ENCODE peak calls at places on chromosome X, in eight cellular contexts. One of them, this sample, is unnamed.

GRCh38 chrX:123756320-123756719 is 23.5 kb upstream of the THOC2 start:
- DNase-seq in HEK293T: no peak
- DNase-seq in COR-L47: no peak
- DNase-seq in cardiac fibroblast: no peak
- DNase-seq in cardiac muscle cell: no peak
- DNase-seq in stimulated activated CD4-positive, alpha-beta T cell treated with anti-CD3 and anti-CD28 coated beads, Interleukin-15, amount 100 ng/mL, for 1 hour: no peak
- DNase-seq in iris pigment epithelial cell: peak; percentile 11
- DNase-seq in AML-193: no peak
- DNase-seq in this sample: peak; percentile 84

GRCh38 chrX:131845201-131845600 is 177.9 kb upstream of the STK26 start:
- DNase-seq in HEK293T: no peak
- DNase-seq in COR-L47: no peak
- DNase-seq in cardiac fibroblast: no peak
- DNase-seq in cardiac muscle cell: no peak
- DNase-seq in stimulated activated CD4-positive, alpha-beta T cell treated with anti-CD3 and anti-CD28 coated beads, Interleukin-15, amount 100 ng/mL, for 1 hour: no peak
- DNase-seq in iris pigment epithelial cell: no peak
- DNase-seq in AML-193: no peak
- DNase-seq in this sample: no peak

GRCh38 chrX:78123190-78123589 is 16.3 kb downstream of the TAF9B start:
- DNase-seq in HEK293T: no peak
- DNase-seq in COR-L47: no peak
- DNase-seq in cardiac fibroblast: peak; percentile 57
- DNase-seq in cardiac muscle cell: no peak
- DNase-seq in stimulated activated CD4-positive, alpha-beta T cell treated with anti-CD3 and anti-CD28 coated beads, Interleukin-15, amount 100 ng/mL, for 1 hour: no peak
- DNase-seq in iris pigment epithelial cell: peak; percentile 39
- DNase-seq in AML-193: no peak
- DNase-seq in this sample: peak; percentile 47

GRCh38 chrX:131279197-131279596 is 9.9 kb downstream of the IGSF1 start:
- DNase-seq in HEK293T: no peak
- DNase-seq in COR-L47: no peak
- DNase-seq in cardiac fibroblast: no peak
- DNase-seq in cardiac muscle cell: no peak
- DNase-seq in stimulated activated CD4-positive, alpha-beta T cell treated with anti-CD3 and anti-CD28 coated beads, Interleukin-15, amount 100 ng/mL, for 1 hour: no peak
- DNase-seq in iris pigment epithelial cell: no peak
- DNase-seq in AML-193: no peak
- DNase-seq in this sample: no peak

GRCh38 chrX:23235051-23235450 is 99.6 kb upstream of the PTCHD1 start:
- DNase-seq in HEK293T: no peak
- DNase-seq in COR-L47: no peak
- DNase-seq in cardiac fibroblast: no peak
- DNase-seq in cardiac muscle cell: no peak
- DNase-seq in stimulated activated CD4-positive, alpha-beta T cell treated with anti-CD3 and anti-CD28 coated beads, Interleukin-15, amount 100 ng/mL, for 1 hour: no peak
- DNase-seq in iris pigment epithelial cell: no peak
- DNase-seq in AML-193: no peak
- DNase-seq in this sample: no peak

GRCh38 chrX:39504850-39505259 is 592.9 kb downstream of the BCOR start:
- DNase-seq in HEK293T: no peak
- DNase-seq in COR-L47: no peak
- DNase-seq in cardiac fibroblast: peak; percentile 9
- DNase-seq in cardiac muscle cell: peak; percentile 58
- DNase-seq in stimulated activated CD4-positive, alpha-beta T cell treated with anti-CD3 and anti-CD28 coated beads, Interleukin-15, amount 100 ng/mL, for 1 hour: no peak
- DNase-seq in iris pigment epithelial cell: no peak
- DNase-seq in AML-193: no peak
- DNase-seq in this sample: no peak

GRCh38 chrX:17521871-17522693 is 147.1 kb downstream of the NHS start:
- DNase-seq in HEK293T: peak; percentile 45
- DNase-seq in COR-L47: peak; percentile 26
- DNase-seq in cardiac fibroblast: peak; percentile 36
- DNase-seq in cardiac muscle cell: peak; percentile 49
- DNase-seq in stimulated activated CD4-positive, alpha-beta T cell treated with anti-CD3 and anti-CD28 coated beads, Interleukin-15, amount 100 ng/mL, for 1 hour: no peak
- DNase-seq in iris pigment epithelial cell: peak; percentile 19
- DNase-seq in AML-193: no peak
- DNase-seq in this sample: peak; percentile 62

GRCh38 chrX:153447581-153447960 is 1.7 kb upstream of the TREX2 start:
- DNase-seq in HEK293T: no peak
- DNase-seq in COR-L47: no peak
- DNase-seq in cardiac fibroblast: no peak
- DNase-seq in cardiac muscle cell: no peak
- DNase-seq in stimulated activated CD4-positive, alpha-beta T cell treated with anti-CD3 and anti-CD28 coated beads, Interleukin-15, amount 100 ng/mL, for 1 hour: no peak
- DNase-seq in iris pigment epithelial cell: no peak
- DNase-seq in AML-193: no peak
- DNase-seq in this sample: no peak

GRCh38 chrX:6849711-6850415 is 297.6 kb upstream of the STS start:
- DNase-seq in HEK293T: no peak
- DNase-seq in COR-L47: no peak
- DNase-seq in cardiac fibroblast: peak; percentile 0
- DNase-seq in cardiac muscle cell: peak; percentile 63
- DNase-seq in stimulated activated CD4-positive, alpha-beta T cell treated with anti-CD3 and anti-CD28 coated beads, Interleukin-15, amount 100 ng/mL, for 1 hour: no peak
- DNase-seq in iris pigment epithelial cell: no peak
- DNase-seq in AML-193: no peak
- DNase-seq in this sample: no peak

GRCh38 chrX:46838974-46839480 is 2.2 kb downstream of the RP2 start:
- DNase-seq in HEK293T: no peak
- DNase-seq in COR-L47: no peak
- DNase-seq in cardiac fibroblast: no peak
- DNase-seq in cardiac muscle cell: no peak
- DNase-seq in stimulated activated CD4-positive, alpha-beta T cell treated with anti-CD3 and anti-CD28 coated beads, Interleukin-15, amount 100 ng/mL, for 1 hour: no peak
- DNase-seq in iris pigment epithelial cell: peak; percentile 18
- DNase-seq in AML-193: no peak
- DNase-seq in this sample: peak; percentile 58

GRCh38 chrX:110684653-110685052 is 111.0 kb downstream of the CHRDL1 start:
- DNase-seq in HEK293T: no peak
- DNase-seq in COR-L47: no peak
- DNase-seq in cardiac fibroblast: no peak
- DNase-seq in cardiac muscle cell: no peak
- DNase-seq in stimulated activated CD4-positive, alpha-beta T cell treated with anti-CD3 and anti-CD28 coated beads, Interleukin-15, amount 100 ng/mL, for 1 hour: no peak
- DNase-seq in iris pigment epithelial cell: peak; percentile 1
- DNase-seq in AML-193: no peak
- DNase-seq in this sample: no peak

GRCh38 chrX:14412686-14413085 is 116.7 kb upstream of the GLRA2 start:
- DNase-seq in HEK293T: no peak
- DNase-seq in COR-L47: no peak
- DNase-seq in cardiac fibroblast: peak; percentile 4
- DNase-seq in cardiac muscle cell: no peak
- DNase-seq in stimulated activated CD4-positive, alpha-beta T cell treated with anti-CD3 and anti-CD28 coated beads, Interleukin-15, amount 100 ng/mL, for 1 hour: no peak
- DNase-seq in iris pigment epithelial cell: no peak
- DNase-seq in AML-193: no peak
- DNase-seq in this sample: no peak

GRCh38 chrX:124086411-124086810 is 124.9 kb downstream of the STAG2 start:
- DNase-seq in HEK293T: no peak
- DNase-seq in COR-L47: no peak
- DNase-seq in cardiac fibroblast: no peak
- DNase-seq in cardiac muscle cell: no peak
- DNase-seq in stimulated activated CD4-positive, alpha-beta T cell treated with anti-CD3 and anti-CD28 coated beads, Interleukin-15, amount 100 ng/mL, for 1 hour: no peak
- DNase-seq in iris pigment epithelial cell: peak; percentile 19
- DNase-seq in AML-193: no peak
- DNase-seq in this sample: no peak

GRCh38 chrX:155293771-155294170 is 29.5 kb upstream of the RAB39B start:
- DNase-seq in HEK293T: no peak
- DNase-seq in COR-L47: no peak
- DNase-seq in cardiac fibroblast: no peak
- DNase-seq in cardiac muscle cell: no peak
- DNase-seq in stimulated activated CD4-positive, alpha-beta T cell treated with anti-CD3 and anti-CD28 coated beads, Interleukin-15, amount 100 ng/mL, for 1 hour: no peak
- DNase-seq in iris pigment epithelial cell: no peak
- DNase-seq in AML-193: no peak
- DNase-seq in this sample: no peak

GRCh38 chrX:30414144-30414543 is 105.0 kb upstream of the NR0B1 start:
- DNase-seq in HEK293T: no peak
- DNase-seq in COR-L47: no peak
- DNase-seq in cardiac fibroblast: no peak
- DNase-seq in cardiac muscle cell: no peak
- DNase-seq in stimulated activated CD4-positive, alpha-beta T cell treated with anti-CD3 and anti-CD28 coated beads, Interleukin-15, amount 100 ng/mL, for 1 hour: no peak
- DNase-seq in iris pigment epithelial cell: no peak
- DNase-seq in AML-193: no peak
- DNase-seq in this sample: no peak

GRCh38 chrX:40933132-40934078 is 151.8 kb upstream of the USP9X start:
- DNase-seq in HEK293T: peak; percentile 46
- DNase-seq in COR-L47: no peak
- DNase-seq in cardiac fibroblast: peak; percentile 62
- DNase-seq in cardiac muscle cell: peak; percentile 3
- DNase-seq in stimulated activated CD4-positive, alpha-beta T cell treated with anti-CD3 and anti-CD28 coated beads, Interleukin-15, amount 100 ng/mL, for 1 hour: no peak
- DNase-seq in iris pigment epithelial cell: peak; percentile 64
- DNase-seq in AML-193: peak; percentile 21
- DNase-seq in this sample: peak; percentile 74

GRCh38 chrX:66677430-66677829 is 38.6 kb upstream of the EDA2R start:
- DNase-seq in HEK293T: no peak
- DNase-seq in COR-L47: no peak
- DNase-seq in cardiac fibroblast: peak; percentile 82
- DNase-seq in cardiac muscle cell: no peak
- DNase-seq in stimulated activated CD4-positive, alpha-beta T cell treated with anti-CD3 and anti-CD28 coated beads, Interleukin-15, amount 100 ng/mL, for 1 hour: no peak
- DNase-seq in iris pigment epithelial cell: peak; percentile 77
- DNase-seq in AML-193: no peak
- DNase-seq in this sample: peak; percentile 59

GRCh38 chrX:55379396-55379795 is 72.5 kb upstream of the MAGEH1 start:
- DNase-seq in HEK293T: no peak
- DNase-seq in COR-L47: no peak
- DNase-seq in cardiac fibroblast: no peak
- DNase-seq in cardiac muscle cell: no peak
- DNase-seq in stimulated activated CD4-positive, alpha-beta T cell treated with anti-CD3 and anti-CD28 coated beads, Interleukin-15, amount 100 ng/mL, for 1 hour: no peak
- DNase-seq in iris pigment epithelial cell: no peak
- DNase-seq in AML-193: no peak
- DNase-seq in this sample: no peak

GRCh38 chrX:19602866-19603620 is 87.7 kb upstream of the MAP3K15 start:
- DNase-seq in HEK293T: no peak
- DNase-seq in COR-L47: no peak
- DNase-seq in cardiac fibroblast: peak; percentile 81
- DNase-seq in cardiac muscle cell: no peak
- DNase-seq in stimulated activated CD4-positive, alpha-beta T cell treated with anti-CD3 and anti-CD28 coated beads, Interleukin-15, amount 100 ng/mL, for 1 hour: no peak
- DNase-seq in iris pigment epithelial cell: peak; percentile 84
- DNase-seq in AML-193: no peak
- DNase-seq in this sample: peak; percentile 43

GRCh38 chrX:53284684-53285447 is 3.5 kb upstream of the IQSEC2 start:
- DNase-seq in HEK293T: peak; percentile 81
- DNase-seq in COR-L47: peak; percentile 16
- DNase-seq in cardiac fibroblast: peak; percentile 37
- DNase-seq in cardiac muscle cell: peak; percentile 66
- DNase-seq in stimulated activated CD4-positive, alpha-beta T cell treated with anti-CD3 and anti-CD28 coated beads, Interleukin-15, amount 100 ng/mL, for 1 hour: peak; percentile 20
- DNase-seq in iris pigment epithelial cell: no peak
- DNase-seq in AML-193: peak; percentile 24
- DNase-seq in this sample: peak; percentile 44

GRCh38 chrX:56978172-56978571 is 17.2 kb downstream of the SPIN3 start:
- DNase-seq in HEK293T: peak; percentile 40
- DNase-seq in COR-L47: no peak
- DNase-seq in cardiac fibroblast: peak; percentile 60
- DNase-seq in cardiac muscle cell: peak; percentile 25
- DNase-seq in stimulated activated CD4-positive, alpha-beta T cell treated with anti-CD3 and anti-CD28 coated beads, Interleukin-15, amount 100 ng/mL, for 1 hour: no peak
- DNase-seq in iris pigment epithelial cell: peak; percentile 43
- DNase-seq in AML-193: peak; percentile 20
- DNase-seq in this sample: peak; percentile 68

GRCh38 chrX:107684956-107685385 is 56.7 kb downstream of the PRPS1 start:
- DNase-seq in HEK293T: peak; percentile 47
- DNase-seq in COR-L47: no peak
- DNase-seq in cardiac fibroblast: peak; percentile 81
- DNase-seq in cardiac muscle cell: peak; percentile 55
- DNase-seq in stimulated activated CD4-positive, alpha-beta T cell treated with anti-CD3 and anti-CD28 coated beads, Interleukin-15, amount 100 ng/mL, for 1 hour: no peak
- DNase-seq in iris pigment epithelial cell: peak; percentile 83
- DNase-seq in AML-193: peak; percentile 81
- DNase-seq in this sample: peak; percentile 48

GRCh38 chrX:85611926-85612325 is 232.5 kb upstream of the POF1B start:
- DNase-seq in HEK293T: peak; percentile 11
- DNase-seq in COR-L47: no peak
- DNase-seq in cardiac fibroblast: peak; percentile 22
- DNase-seq in cardiac muscle cell: no peak
- DNase-seq in stimulated activated CD4-positive, alpha-beta T cell treated with anti-CD3 and anti-CD28 coated beads, Interleukin-15, amount 100 ng/mL, for 1 hour: no peak
- DNase-seq in iris pigment epithelial cell: peak; percentile 24
- DNase-seq in AML-193: peak; percentile 5
- DNase-seq in this sample: peak; percentile 23

GRCh38 chrX:103687073-103687695 is 685 bp upstream of the MORF4L2 start:
- DNase-seq in HEK293T: peak; percentile 73
- DNase-seq in COR-L47: peak; percentile 67
- DNase-seq in cardiac fibroblast: no peak
- DNase-seq in cardiac muscle cell: peak; percentile 92
- DNase-seq in stimulated activated CD4-positive, alpha-beta T cell treated with anti-CD3 and anti-CD28 coated beads, Interleukin-15, amount 100 ng/mL, for 1 hour: peak; percentile 77
- DNase-seq in iris pigment epithelial cell: peak; percentile 82
- DNase-seq in AML-193: peak; percentile 48
- DNase-seq in this sample: no peak

GRCh38 chrX:108464604-108465003 is 25.0 kb downstream of the COL4A5 start:
- DNase-seq in HEK293T: no peak
- DNase-seq in COR-L47: no peak
- DNase-seq in cardiac fibroblast: peak; percentile 60
- DNase-seq in cardiac muscle cell: no peak
- DNase-seq in stimulated activated CD4-positive, alpha-beta T cell treated with anti-CD3 and anti-CD28 coated beads, Interleukin-15, amount 100 ng/mL, for 1 hour: no peak
- DNase-seq in iris pigment epithelial cell: peak; percentile 50
- DNase-seq in AML-193: no peak
- DNase-seq in this sample: peak; percentile 33

GRCh38 chrX:34778961-34779360 is 121.9 kb upstream of the TMEM47 start:
- DNase-seq in HEK293T: no peak
- DNase-seq in COR-L47: no peak
- DNase-seq in cardiac fibroblast: peak; percentile 78
- DNase-seq in cardiac muscle cell: no peak
- DNase-seq in stimulated activated CD4-positive, alpha-beta T cell treated with anti-CD3 and anti-CD28 coated beads, Interleukin-15, amount 100 ng/mL, for 1 hour: no peak
- DNase-seq in iris pigment epithelial cell: peak; percentile 83
- DNase-seq in AML-193: no peak
- DNase-seq in this sample: peak; percentile 71

GRCh38 chrX:123959281-123960063 is 2.0 kb upstream of the STAG2 start:
- DNase-seq in HEK293T: peak; percentile 42
- DNase-seq in COR-L47: peak; percentile 6
- DNase-seq in cardiac fibroblast: peak; percentile 41
- DNase-seq in cardiac muscle cell: peak; percentile 23
- DNase-seq in stimulated activated CD4-positive, alpha-beta T cell treated with anti-CD3 and anti-CD28 coated beads, Interleukin-15, amount 100 ng/mL, for 1 hour: no peak
- DNase-seq in iris pigment epithelial cell: peak; percentile 34
- DNase-seq in AML-193: no peak
- DNase-seq in this sample: peak; percentile 46

GRCh38 chrX:1903380-1903935 is 288.6 kb downstream of the ASMT start:
- DNase-seq in HEK293T: no peak
- DNase-seq in COR-L47: no peak
- DNase-seq in cardiac fibroblast: peak; percentile 5
- DNase-seq in cardiac muscle cell: no peak
- DNase-seq in stimulated activated CD4-positive, alpha-beta T cell treated with anti-CD3 and anti-CD28 coated beads, Interleukin-15, amount 100 ng/mL, for 1 hour: no peak
- DNase-seq in iris pigment epithelial cell: peak; percentile 6
- DNase-seq in AML-193: no peak
- DNase-seq in this sample: no peak

GRCh38 chrX:150547511-150548115 is 20.8 kb upstream of the MTM1 start:
- DNase-seq in HEK293T: no peak
- DNase-seq in COR-L47: no peak
- DNase-seq in cardiac fibroblast: peak; percentile 34
- DNase-seq in cardiac muscle cell: peak; percentile 65
- DNase-seq in stimulated activated CD4-positive, alpha-beta T cell treated with anti-CD3 and anti-CD28 coated beads, Interleukin-15, amount 100 ng/mL, for 1 hour: no peak
- DNase-seq in iris pigment epithelial cell: peak; percentile 56
- DNase-seq in AML-193: no peak
- DNase-seq in this sample: peak; percentile 36